ENCODE peak calls at places on chromosomes 4 and X, in nine cellular contexts. T is AG09319; L is ACHN; G is tibial nerve; A is nephron progenitor cell; P is GM04503; N is stimulated activated CD4-positive, alpha-beta T cell treated with anti-CD3 and anti-CD28 coated beads, Interleukin-15, amount 100 ng/mL, for 1 hour; I is H54; J is activated CD8-positive, alpha-beta memory T cell treated with anti-CD3 and anti-CD28 coated beads for 24 hours. H is an unnamed sample.

GRCh38 chr4:83552085-83552484 is 16.2 kb downstream of the GPAT3 start:
- DNase-seq in T (peak; percentile 39), L (no peak), G (no peak), A (no peak), P (peak; percentile 72), N (no peak), I (no peak), J (no peak), H (peak; percentile 15)

GRCh38 chrX:69033936-69034335 is 131.3 kb downstream of the PJA1 start:
- DNase-seq in T (no peak), L (no peak), G (no peak), A (no peak), P (no peak), N (no peak), I (no peak), J (no peak), H (peak; percentile 36)

GRCh38 chr4:61614256-61614655 is 414.1 kb downstream of the ADGRL3 start:
- DNase-seq in T (no peak), L (no peak), G (no peak), A (no peak), P (no peak), N (no peak), I (no peak), J (no peak), H (no peak)

GRCh38 chrX:31117195-31117594 is 45.4 kb upstream of the FTHL17 start:
- DNase-seq in T (no peak), L (no peak), G (no peak), A (no peak), P (no peak), N (no peak), I (no peak), J (no peak), H (no peak)

GRCh38 chr4:107736924-107737448 is 17.0 kb upstream of the PAPSS1 start:
- DNase-seq in T (no peak), L (peak; percentile 41), G (no peak), A (peak; percentile 69), P (no peak), N (no peak), I (peak; percentile 22), J (peak; percentile 73), H (peak; percentile 89)

GRCh38 chr4:140755811-140756291 is 334 bp downstream of the TBC1D9 start:
- DNase-seq in T (no peak), L (peak; percentile 39), G (no peak), A (peak; percentile 75), P (no peak), N (no peak), I (peak; percentile 14), J (peak; percentile 58), H (peak; percentile 75)

GRCh38 chr4:160403066-160403465 is 1300.2 kb downstream of the RAPGEF2 start:
- DNase-seq in T (no peak), L (no peak), G (no peak), A (no peak), P (no peak), N (no peak), I (no peak), J (no peak), H (no peak)

GRCh38 chr4:10721616-10722015 is 37.0 kb upstream of the CLNK start:
- DNase-seq in T (no peak), L (no peak), G (no peak), A (no peak), P (no peak), N (no peak), I (no peak), J (no peak), H (no peak)

GRCh38 chr4:182575225-182575624 is 332.0 kb downstream of the TENM3 start:
- DNase-seq in T (no peak), L (no peak), G (no peak), A (no peak), P (no peak), N (no peak), I (no peak), J (no peak), H (no peak)

GRCh38 chr4:7561557-7561956 is 126.8 kb upstream of the PSAPL1 start:
- DNase-seq in T (no peak), L (no peak), G (no peak), A (no peak), P (no peak), N (no peak), I (no peak), J (no peak), H (no peak)

GRCh38 chr4:52873861-52874343 is 11.8 kb downstream of the RASL11B start:
- DNase-seq in T (no peak), L (no peak), G (no peak), A (no peak), P (no peak), N (no peak), I (no peak), J (no peak), H (peak; percentile 98)

GRCh38 chrX:9327086-9327746 is 137.6 kb upstream of the TBL1X start:
- DNase-seq in T (no peak), L (no peak), G (no peak), A (no peak), P (no peak), N (no peak), I (no peak), J (no peak), H (no peak)

GRCh38 chr4:62093735-62094134 is 893.6 kb downstream of the ADGRL3 start:
- DNase-seq in T (no peak), L (no peak), G (no peak), A (no peak), P (no peak), N (no peak), I (no peak), J (no peak), H (no peak)

GRCh38 chrX:18883234-18883960 is 100.5 kb downstream of the PHKA2 start:
- DNase-seq in T (no peak), L (no peak), G (no peak), A (no peak), P (no peak), N (no peak), I (no peak), J (no peak), H (peak; percentile 86)

GRCh38 chrX:153857348-153857903 is 27.1 kb upstream of the PDZD4 start:
- DNase-seq in T (no peak), L (no peak), G (no peak), A (no peak), P (no peak), N (no peak), I (no peak), J (no peak), H (no peak)

GRCh38 chrX:72079607-72080006 is 52.1 kb downstream of the RTL5 start:
- DNase-seq in T (no peak), L (no peak), G (no peak), A (no peak), P (no peak), N (no peak), I (no peak), J (no peak), H (peak; percentile 13)

GRCh38 chrX:130933358-130933757 is 30.3 kb upstream of the ENOX2 start:
- DNase-seq in T (no peak), L (no peak), G (no peak), A (no peak), P (no peak), N (no peak), I (no peak), J (no peak), H (no peak)

GRCh38 chrX:666762-667161 is 36.2 kb downstream of the SHOX start:
- DNase-seq in T (no peak), L (no peak), G (no peak), A (no peak), P (no peak), N (no peak), I (no peak), J (no peak), H (peak; percentile 78)

GRCh38 chr4:153295131-153295755 is 49.2 kb upstream of the MND1 start:
- DNase-seq in T (no peak), L (no peak), G (no peak), A (no peak), P (no peak), N (no peak), I (no peak), J (no peak), H (no peak)

GRCh38 chr4:17168571-17168970 is 270.1 kb upstream of the LDB2 start:
- DNase-seq in T (no peak), L (no peak), G (no peak), A (no peak), P (no peak), N (no peak), I (no peak), J (no peak), H (peak; percentile 75)

GRCh38 chrX:40176256-40176978 is 78.7 kb upstream of the BCOR start:
- DNase-seq in T (no peak), L (peak; percentile 17), G (no peak), A (peak; percentile 64), P (no peak), N (peak; percentile 66), I (no peak), J (no peak), H (peak; percentile 21)

GRCh38 chr4:31343058-31343457 is 622.9 kb downstream of the PCDH7 start:
- DNase-seq in T (no peak), L (peak; percentile 0), G (no peak), A (no peak), P (no peak), N (no peak), I (no peak), J (no peak), H (peak; percentile 40)

GRCh38 chrX:19046343-19047215 is 62.7 kb upstream of the PHKA2 start:
- DNase-seq in T (no peak), L (peak; percentile 66), G (no peak), A (no peak), P (no peak), N (no peak), I (peak; percentile 15), J (no peak), H (no peak)

GRCh38 chrX:3443186-3443585 is 96.7 kb upstream of the MXRA5 start:
- DNase-seq in T (no peak), L (no peak), G (no peak), A (no peak), P (no peak), N (no peak), I (no peak), J (no peak), H (peak; percentile 66)

GRCh38 chr4:90393215-90393614 is 266.0 kb downstream of the CCSER1 start:
- DNase-seq in T (no peak), L (no peak), G (no peak), A (no peak), P (no peak), N (no peak), I (no peak), J (no peak), H (no peak)

GRCh38 chrX:121579016-121579760 is 531.8 kb downstream of the GLUD2 start:
- DNase-seq in T (no peak), L (peak; percentile 21), G (no peak), A (peak; percentile 12), P (no peak), N (no peak), I (no peak), J (no peak), H (peak; percentile 7)

GRCh38 chr4:110907801-110908313 is 285.0 kb upstream of the PITX2 start:
- DNase-seq in T (no peak), L (no peak), G (no peak), A (no peak), P (no peak), N (no peak), I (no peak), J (no peak), H (no peak)

GRCh38 chr4:81221303-81222081 is 6.5 kb upstream of the PRKG2 start:
- DNase-seq in T (no peak), L (no peak), G (no peak), A (no peak), P (no peak), N (no peak), I (no peak), J (no peak), H (peak; percentile 56)

GRCh38 chr4:109169160-109169559 is 133.3 kb downstream of the COL25A1 start:
- DNase-seq in T (no peak), L (no peak), G (no peak), A (no peak), P (no peak), N (no peak), I (no peak), J (no peak), H (no peak)

GRCh38 chr4:87052615-87053014 is 117.8 kb downstream of the AFF1 start:
- DNase-seq in T (no peak), L (no peak), G (no peak), A (no peak), P (no peak), N (no peak), I (no peak), J (no peak), H (no peak)

GRCh38 chr4:17817027-17817426 is 6.2 kb downstream of the NCAPG start:
- DNase-seq in T (peak; percentile 62), L (peak; percentile 68), G (no peak), A (no peak), P (peak; percentile 53), N (no peak), I (no peak), J (no peak), H (peak; percentile 53)

H was measured in mesendoderm.